ENCODE peak calls at places on chromosomes 3 and 15, in five cellular contexts. Y is stimulated activated CD4-positive, alpha-beta T cell treated with anti-CD3 and anti-CD28 coated beads, Interleukin-1b, Interleukin-23, amount 100 ng/mL, for 24 hours; G is CD4-positive, alpha-beta T cell; M is effector CD4-positive, alpha-beta T cell; Z is fibroblast of lung. O is an unnamed sample.

GRCh38 chr3:29072626-29073025 is 208.2 kb upstream of the RBMS3 start:
- DNase-seq in Y (no peak), G (no peak), M (no peak), Z (peak), O (no peak)

GRCh38 chr3:138432576-138433240 is 1.7 kb upstream of the ESYT3 start:
- DNase-seq in Y (no peak), G (no peak), M (no peak), Z (no peak), O (no peak)

GRCh38 chr3:130517541-130517940 is 564 bp downstream of the COL6A6 start:
- DNase-seq in Y (no peak), G (no peak), M (no peak), Z (peak), O (no peak)

GRCh38 chr15:84624359-84624758 is 23.6 kb downstream of the ZSCAN2 start:
- DNase-seq in Y (no peak), G (no peak), M (no peak), Z (no peak), O (no peak)

GRCh38 chr15:51750942-51751686 is at the start of gene TMOD2:
- DNase-seq in Y (no peak), G (peak), M (peak), Z (peak), O (peak)

GRCh38 chr3:17023006-17023664 is 138.4 kb downstream of the PLCL2 start:
- DNase-seq in Y (peak), G (peak), M (peak), Z (peak), O (no peak)

GRCh38 chr3:52852419-52852818 is 17.6 kb upstream of the MUSTN1 start:
- DNase-seq in Y (no peak), G (no peak), M (no peak), Z (no peak), O (no peak)

GRCh38 chr3:126546549-126547239 is 12.0 kb downstream of the C3orf22 start:
- DNase-seq in Y (no peak), G (no peak), M (no peak), Z (no peak), O (no peak)